ENCODE peak calls at places on chromosomes 13 and 19, in six cellular contexts. O, L, P, M, F and Z are unnamed samples.

GRCh38 chr13:90420683-90421082 is 926.8 kb upstream of the MIR17HG start:
- DNase-seq in P (no peak), M (no peak), O (no peak), F (no peak), L (no peak), Z (no peak)

GRCh38 chr19:51366999-51367564 is 894 bp upstream of the ETFB start:
- DNase-seq in O (no peak), M (no peak), L (no peak), F (no peak), P (no peak), Z (peak; percentile 50)

GRCh38 chr19:34269489-34269888 is 15.1 kb downstream of the GARRE1 start:
- DNase-seq in O (no peak), M (no peak), F (no peak), P (no peak), L (no peak), Z (no peak)

GRCh38 chr13:76418404-76418803 is 467.8 kb downstream of the KCTD12 start:
- DNase-seq in P (no peak), O (no peak), L (no peak), F (no peak), M (no peak), Z (no peak)

GRCh38 chr13:100129605-100130004 is 40.7 kb downstream of the PCCA start:
- DNase-seq in M (no peak), P (peak; percentile 34), O (no peak), F (no peak), L (no peak), Z (peak; percentile 27)

GRCh38 chr19:42048992-42049391 is 21.0 kb downstream of the GRIK5 start:
- DNase-seq in L (no peak), F (no peak), M (no peak), P (no peak), O (no peak), Z (no peak)

GRCh38 chr13:112615391-112615790 is 27.4 kb upstream of the TUBGCP3 start:
- DNase-seq in O (peak; percentile 2), M (peak; percentile 29), L (no peak), P (no peak), F (no peak), Z (no peak)

GRCh38 chr13:87129602-87130300 is 541.4 kb upstream of the SLITRK5 start:
- DNase-seq in F (no peak), P (no peak), L (no peak), O (no peak), M (no peak), Z (no peak)

GRCh38 chr19:2016041-2016807 is 710 bp upstream of the BTBD2 start:
- DNase-seq in P (peak; percentile 46), O (peak; percentile 84), L (peak; percentile 73), F (peak; percentile 63), M (no peak), Z (peak; percentile 42)
- H2AFZ ChIP-seq in P (no peak overlapping the region), O (no peak overlapping the region), L (no peak overlapping the region), F (no peak overlapping the region), M (no peak overlapping the region), Z (no peak overlapping the region)

GRCh38 chr13:20565120-20565736 is 1.7 kb upstream of the IFT88 start:
- DNase-seq in F (no peak), O (no peak), M (no peak), L (no peak), P (no peak), Z (peak; percentile 10)

GRCh38 chr13:20567881-20568528 is 1.0 kb downstream of the IFT88 start:
- DNase-seq in P (no peak), O (no peak), L (no peak), M (no peak), F (no peak), Z (peak; percentile 20)

GRCh38 chr13:20566917-20567755 is at the start of gene IFT88:
- DNase-seq in O (peak; percentile 87), P (peak; percentile 48), F (peak; percentile 81), L (peak; percentile 68), M (peak; percentile 91), Z (peak; percentile 90)

GRCh38 chr13:20570540-20570939 is 3.6 kb downstream of the IFT88 start:
- DNase-seq in F (no peak), P (no peak), O (no peak), M (no peak), L (no peak), Z (no peak)

DNA sequence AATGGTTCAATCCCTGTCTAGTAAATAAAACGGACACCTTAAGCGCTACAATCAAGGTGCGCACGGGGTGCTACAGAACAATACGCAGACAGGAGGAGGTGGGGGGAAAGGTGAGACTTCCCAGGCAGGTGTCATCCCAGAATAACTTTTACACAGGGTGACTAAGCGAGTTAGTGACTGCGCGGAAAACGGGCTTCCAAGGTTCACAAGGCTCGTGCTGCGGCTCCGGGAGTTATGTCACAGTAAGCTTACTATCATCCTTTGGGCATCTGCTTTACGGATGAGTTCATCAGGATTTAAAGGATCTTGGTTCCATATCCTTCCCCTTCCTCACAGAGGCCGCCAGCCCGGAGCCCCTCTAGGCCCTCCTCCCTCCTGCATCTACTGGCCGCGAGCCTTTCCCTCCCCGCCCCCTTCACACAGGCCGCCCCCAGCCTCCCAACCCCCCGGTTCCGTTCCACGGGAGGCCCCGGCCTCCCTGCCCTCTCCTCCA is 487 bp upstream of the IFT88 start:
- DNase-seq in O (no peak), L (peak; percentile 48), M (no peak), P (no peak), F (peak; percentile 76), Z (no peak)
- TF ChIP-seq MAX in O (no peak), L (no peak), M (no peak), P (no peak), F (peak; percentile 15), Z (no peak)

GRCh38 chr19:37470216-37470615 is 1.1 kb downstream of the ZNF570 start:
- DNase-seq in O (no peak), L (no peak), M (no peak), F (no peak), P (no peak), Z (no peak)

GRCh38 chr19:37466277-37466797 is 907 bp downstream of the ZNF569 start:
- DNase-seq in F (no peak), M (peak; percentile 41), L (no peak), P (peak; percentile 9), O (no peak), Z (no peak)

GRCh38 chr19:37466798-37467607 is at the start of gene ZNF569:
- DNase-seq in L (no peak), O (peak; percentile 70), M (peak; percentile 86), F (peak; percentile 89), P (peak; percentile 77), Z (peak; percentile 93)

GRCh38 chr19:37467608-37468090 is 405 bp upstream of the ZNF569 start:
- DNase-seq in O (no peak), P (no peak), F (no peak), L (no peak), M (no peak), Z (no peak)

GRCh38 chr19:37468961-37469777 is at the start of gene ZNF570:
- DNase-seq in L (no peak), P (peak; percentile 44), O (no peak), M (peak; percentile 89), F (peak; percentile 72), Z (peak; percentile 82)
- TF ChIP-seq POLR2A in L (no peak), P (peak; percentile 83), O (no peak), M (peak; percentile 22), F (peak; percentile 77), Z (peak; percentile 62)

GRCh38 chr13:23790591-23791170 is 98.5 kb downstream of the MIPEP start:
- DNase-seq in L (no peak), M (no peak), O (no peak), P (no peak), F (no peak), Z (no peak)

GRCh38 chr13:23796546-23796945 is 92.7 kb downstream of the MIPEP start:
- DNase-seq in L (no peak), P (no peak), M (no peak), O (no peak), F (peak; percentile 34), Z (no peak)

GRCh38 chr13:23792680-23793079 is 96.5 kb downstream of the MIPEP start:
- DNase-seq in M (no peak), O (no peak), F (no peak), L (no peak), P (no peak), Z (no peak)

GRCh38 chr13:23794267-23795161 is 94.7 kb downstream of the MIPEP start:
- DNase-seq in P (peak; percentile 72), F (no peak), M (no peak), L (no peak), O (no peak), Z (peak; percentile 91)

GRCh38 chr13:23793711-23794110 is 95.5 kb downstream of the MIPEP start:
- DNase-seq in F (no peak), M (no peak), P (no peak), L (no peak), O (no peak), Z (peak; percentile 73)
- H2AFZ ChIP-seq in F (no peak overlapping the region), M (no peak overlapping the region), P (no peak overlapping the region), L (no peak overlapping the region), O (no peak overlapping the region), Z (peak overlapping the region; percentile 33)

GRCh38 chr19:48922548-48923490 is 10.7 kb upstream of the DHDH start:
- DNase-seq in L (no peak), P (no peak), M (no peak), F (no peak), O (no peak), Z (no peak)

GRCh38 chr19:48928164-48929005 is 5.1 kb upstream of the DHDH start:
- DNase-seq in F (no peak), L (no peak), O (no peak), M (no peak), P (no peak), Z (no peak)

GRCh38 chr19:48926909-48927308 is 6.6 kb upstream of the DHDH start:
- DNase-seq in L (peak; percentile 75), M (no peak), O (peak; percentile 47), F (no peak), P (no peak), Z (peak; percentile 82)

GRCh38 chr19:48921721-48922500 is 11.6 kb upstream of the DHDH start:
- DNase-seq in M (no peak), F (no peak), O (no peak), L (no peak), P (no peak), Z (no peak)

DNA sequence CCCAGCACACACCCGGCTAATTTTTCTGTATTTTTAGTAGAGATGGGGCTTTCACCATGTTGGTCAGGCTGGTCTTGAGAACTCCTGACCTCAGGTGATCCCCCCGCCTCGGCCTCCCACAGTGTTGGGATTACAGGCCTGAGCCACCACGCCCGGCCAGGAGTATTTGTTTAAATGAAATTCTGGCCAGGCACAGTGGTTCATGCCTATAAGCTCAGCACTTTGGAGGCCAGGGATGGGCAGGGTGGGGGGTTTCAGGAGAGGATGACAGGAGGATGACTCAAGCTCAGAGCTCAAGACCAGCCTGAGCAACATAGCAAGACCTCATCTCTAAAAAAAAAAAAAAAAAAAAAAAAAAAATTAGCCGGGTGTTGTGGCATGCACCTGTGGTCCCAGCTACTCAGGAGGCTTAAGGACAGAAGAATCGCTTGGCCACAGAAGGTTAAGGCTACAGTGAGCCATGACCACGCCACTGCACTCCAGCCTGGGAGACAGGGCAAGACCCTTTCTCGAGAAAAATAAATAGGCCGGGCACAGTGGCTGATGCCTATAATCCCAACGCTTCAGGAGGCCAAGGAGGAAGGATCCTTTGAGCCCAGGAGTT is 8.2 kb upstream of the DHDH start:
- DNase-seq in M (no peak), O (no peak), L (peak; percentile 60), P (no peak), F (peak; percentile 28), Z (no peak)
- TF ChIP-seq MAX in M (no peak), O (no peak), L (no peak), P (no peak), F (no peak), Z (no peak)